ENCODE peak calls at places on chromosomes 11 and 22, in eight cellular contexts. W is GM23248, S is PC-3, I is IMR-90, Q is small intestine, V is sigmoid colon, U is pancreas, O is uterus. B is an unnamed sample. For H3K36me3, the result is how much of the 10 kb centered on the place peaks cover.

GRCh38 chr11:86464509-86465221 is 90.0 kb downstream of the CCDC81 start:
- DNase-seq in S (peak), O (no peak), I (no peak), W (no peak), Q (no peak), U (no peak), V (no peak), B (no peak)

GRCh38 chr22:46746192-46746591 is 8.1 kb upstream of the CERK start:
- DNase-seq in I (no peak), V (no peak), U (no peak), S (no peak), O (no peak), Q (no peak), W (no peak), B (no peak)

GRCh38 chr11:8333431-8334401 is 70.0 kb upstream of the LMO1 start:
- DNase-seq in S (peak), Q (no peak), V (no peak), I (no peak), U (no peak), W (peak), O (no peak), B (no peak)

GRCh38 chr11:108206969-108207682 is 15.3 kb downstream of the NPAT start:
- DNase-seq in S (no peak), I (no peak), Q (no peak), W (no peak), U (no peak), O (no peak), V (no peak), B (no peak)

GRCh38 chr22:36756031-36756430 is 19.9 kb downstream of the IFT27 start:
- DNase-seq in Q (no peak), O (no peak), I (no peak), W (no peak), V (peak), U (no peak), S (no peak), B (no peak)

GRCh38 chr22:39090426-39091064 is 6.5 kb upstream of the APOBEC3H start:
- DNase-seq in V (no peak), W (peak), I (no peak), Q (peak), O (no peak), U (no peak), S (peak), B (no peak)

GRCh38 chr11:128940156-128940555 is 2.5 kb downstream of the TP53AIP1 start:
- DNase-seq in S (no peak), U (no peak), O (no peak), V (no peak), I (no peak), Q (no peak), W (no peak), B (peak)

GRCh38 chr22:46661221-46661851 is 41.1 kb downstream of the GRAMD4 start:
- DNase-seq in U (no peak), S (peak), Q (peak), O (no peak), I (peak), V (no peak), W (peak), B (no peak)

GRCh38 chr11:77035580-77035979 is 1.4 kb downstream of the B3GNT6 start:
- DNase-seq in Q (peak), I (no peak), S (peak), V (no peak), W (no peak), O (no peak), U (no peak), B (no peak)

GRCh38 chr11:58788355-58789023 is 56.0 kb downstream of the GLYATL2 start:
- DNase-seq in O (no peak), I (peak), V (no peak), U (no peak), S (peak), Q (peak), W (peak), B (no peak)

GRCh38 chr11:4025248-4025956 is 69.2 kb upstream of the RRM1 start:
- DNase-seq in O (no peak), V (no peak), I (peak), Q (no peak), U (no peak), W (peak), S (no peak), B (no peak)

GRCh38 chr11:131663403-131664200 is 293.2 kb downstream of the NTM start:
- DNase-seq in V (peak), W (no peak), Q (no peak), U (no peak), I (no peak), O (no peak), S (no peak), B (peak)

GRCh38 chr11:70192666-70193410 is 10.3 kb upstream of the FADD start:
- DNase-seq in Q (no peak), W (no peak), O (no peak), I (no peak), U (no peak), V (no peak), S (no peak), B (no peak)

GRCh38 chr11:71294846-71295600 is 42.6 kb upstream of the SHANK2 start:
- DNase-seq in U (no peak), I (no peak), Q (no peak), W (no peak), V (no peak), O (no peak), S (no peak), B (peak)

GRCh38 chr22:26417406-26417805 is 11.7 kb upstream of the ASPHD2 start:
- DNase-seq in U (no peak), S (peak), I (no peak), V (no peak), W (no peak), O (no peak), Q (no peak), B (no peak)

GRCh38 chr11:64081663-64082442 is 46.1 kb downstream of the FLRT1 start:
- DNase-seq in V (no peak), U (peak), S (no peak), I (no peak), W (no peak), Q (no peak), O (no peak), B (no peak)

GRCh38 chr22:47967841-47968240 is 1205.4 kb downstream of the TBC1D22A start:
- DNase-seq in O (no peak), W (no peak), I (no peak), Q (no peak), S (no peak), U (no peak), V (no peak), B (no peak)

GRCh38 chr11:102868359-102868758 is 6.4 kb downstream of the MMP12 start:
- DNase-seq in Q (no peak), O (no peak), V (no peak), U (no peak), I (peak), S (peak), W (peak), B (no peak)

GRCh38 chr11:66956689-66957290 is 1.4 kb downstream of the PC start:
- DNase-seq in I (peak), Q (no peak), W (peak), V (peak), U (no peak), S (no peak), O (no peak), B (peak)

GRCh38 chr11:107719062-107719461 is 7.2 kb upstream of the SLN start:
- DNase-seq in U (no peak), O (no peak), Q (no peak), S (no peak), I (no peak), W (peak), V (no peak), B (no peak)

GRCh38 chr22:30309981-30310672 is 16.6 kb downstream of the TBC1D10A start:
- DNase-seq in S (no peak), I (peak), Q (peak), V (peak), U (no peak), O (no peak), W (peak), B (peak)

GRCh38 chr11:120316880-120317688 is 8.0 kb upstream of the TLCD5 start:
- DNase-seq in W (peak), I (peak), S (peak), U (peak), Q (peak), O (peak), V (peak), B (peak)

GRCh38 chr11:114326151-114326550 is 30.0 kb downstream of the NNMT start:
- DNase-seq in V (no peak), U (no peak), W (no peak), O (no peak), I (no peak), S (no peak), Q (no peak), B (no peak)

GRCh38 chr11:68750197-68750987 is 928 bp downstream of the TESMIN start:
- DNase-seq in O (no peak), V (no peak), Q (no peak), U (peak), S (no peak), W (no peak), I (no peak), B (no peak)

GRCh38 chr11:73268671-73269271 is 3.4 kb upstream of the P2RY6 start:
- DNase-seq in O (no peak), Q (no peak), V (peak), W (no peak), S (no peak), U (no peak), I (no peak), B (no peak)

GRCh38 chr11:73270855-73271477 is 1.2 kb upstream of the P2RY6 start:
- DNase-seq in I (no peak), S (no peak), V (peak), O (no peak), Q (peak), W (no peak), U (no peak), B (no peak)

GRCh38 chr11:73271936-73272679 is at the start of gene P2RY6:
- DNase-seq in Q (no peak), U (no peak), W (peak), V (peak), O (no peak), I (peak), S (peak), B (no peak)

GRCh38 chr11:73269353-73270088 is 2.6 kb upstream of the P2RY6 start:
- DNase-seq in S (peak), U (no peak), V (peak), O (no peak), I (no peak), Q (no peak), W (no peak), B (no peak)

DNA sequence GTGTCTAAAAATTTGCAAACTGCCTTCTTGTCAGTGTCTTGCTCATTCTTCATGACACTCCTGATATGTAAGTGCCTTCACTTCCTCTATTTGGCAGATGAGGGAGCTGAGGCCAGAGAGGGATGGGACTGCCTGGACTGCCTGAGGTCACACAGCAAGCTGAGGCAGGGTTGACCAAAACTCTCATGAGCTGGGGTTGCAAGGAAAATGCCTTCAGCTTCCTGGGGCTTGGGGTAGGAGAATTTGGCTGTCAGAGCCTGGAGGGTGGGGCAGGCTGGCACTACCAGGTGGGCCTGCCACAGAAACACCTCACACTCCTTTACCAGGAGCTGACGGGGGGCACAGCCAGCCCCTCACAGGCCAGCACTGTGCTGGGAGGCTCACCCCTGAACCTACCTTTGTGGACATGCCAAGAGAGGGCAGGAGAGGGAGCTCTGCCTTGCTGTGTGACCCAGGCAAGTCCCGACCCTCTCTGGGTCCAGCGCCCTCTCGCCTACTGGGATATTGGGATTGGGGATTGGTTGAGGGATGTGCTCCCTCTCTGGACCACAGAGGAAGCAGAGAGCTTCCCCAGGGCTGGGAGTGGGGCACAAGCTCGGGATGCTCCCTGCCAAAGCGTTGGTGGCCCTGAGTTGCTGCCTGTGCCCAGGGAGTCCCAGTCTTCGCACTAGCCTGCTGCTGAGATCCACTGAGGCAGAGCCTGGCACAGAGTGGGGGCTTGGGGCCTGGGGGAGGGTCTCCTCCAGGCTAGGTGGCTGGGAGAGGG is 1.9 kb upstream of the P2RY6 start:
- DNase-seq in Q (no peak), U (no peak), W (no peak), V (peak), I (no peak), O (no peak), S (no peak), B (no peak)
- H3K27ac ChIP-seq in Q (peak), U (no peak), W (no peak), V (no peak), I (no peak), O (no peak), S (peak), B (no peak)

DNA sequence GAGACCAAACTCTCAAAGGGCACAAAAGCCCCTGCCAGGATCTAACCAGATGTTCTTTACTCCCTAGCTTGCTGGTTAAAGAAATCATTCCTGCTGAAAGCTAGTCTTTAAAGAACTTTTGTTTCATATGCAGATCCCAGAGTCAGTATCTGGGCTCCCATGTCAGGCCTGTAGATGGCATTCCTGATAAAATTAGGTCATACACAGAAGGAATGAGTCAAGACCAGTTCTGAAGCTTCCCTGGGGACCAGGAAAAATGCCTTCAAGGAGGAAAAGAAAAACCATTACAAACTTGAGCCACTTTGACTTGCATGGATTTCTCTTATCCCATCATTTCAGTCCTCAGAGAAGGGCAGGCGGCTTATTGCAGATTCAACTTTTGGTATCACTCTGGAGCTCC is 5.9 kb downstream of the DBX1 start:
- DNase-seq in U (no peak), W (peak), Q (no peak), O (no peak), V (no peak), S (peak), I (no peak), B (no peak)
- H3K36me3 ChIP-seq in U (under half), W (under half), Q (under half), O (under half), V (under half), S (under half), I (under half), B (under half)

DNA sequence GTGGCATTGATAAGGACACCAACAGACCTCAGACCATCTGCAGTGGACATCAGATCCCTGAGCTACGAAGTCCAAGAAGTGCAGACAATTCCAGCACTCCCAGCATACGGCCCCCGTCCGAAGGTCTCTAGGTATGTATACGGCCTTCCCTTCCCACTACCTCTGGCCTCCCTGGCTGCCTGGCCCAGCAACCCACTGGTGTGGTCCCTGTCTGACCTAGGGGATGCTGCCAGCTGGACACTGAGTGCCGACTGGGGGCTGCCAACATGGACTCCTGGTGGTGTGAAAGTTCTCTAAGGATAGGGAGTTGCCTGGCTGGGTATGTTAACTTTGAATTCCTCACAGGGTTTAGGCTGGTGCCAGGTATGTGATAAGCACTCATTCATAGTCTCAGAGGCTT is 17.5 kb upstream of the TEF start:
- DNase-seq in W (no peak), Q (no peak), V (no peak), O (no peak), S (no peak), U (no peak), I (no peak), B (no peak)
- H3K27ac ChIP-seq in W (no peak), Q (no peak), V (no peak), O (no peak), S (no peak), U (no peak), I (no peak), B (no peak)

GRCh38 chr11:12225046-12225739 is 114.8 kb downstream of the MICAL2 start:
- DNase-seq in I (no peak), S (no peak), Q (no peak), W (no peak), O (no peak), V (no peak), U (no peak), B (no peak)
- H3K36me3 ChIP-seq in I (half or more), S (under half), Q (under half), W (under half), O (under half), V (under half), U (under half), B (under half)

GRCh38 chr11:47478651-47479329 is 29.9 kb upstream of the RAPSN start:
- DNase-seq in S (no peak), U (no peak), V (no peak), W (no peak), O (no peak), Q (no peak), I (no peak), B (no peak)
- H3K27ac ChIP-seq in S (no peak), U (no peak), V (no peak), W (no peak), O (no peak), Q (no peak), I (no peak), B (no peak)